ENCODE peak calls at places on chromosomes 6 and 20, in four cellular contexts. A is K562, Q is HL-60, H is GM12878. C is an unnamed sample.

GRCh38 chr6:31246051-31246495 is 25.8 kb downstream of the HLA-C start:
- DNase-seq in Q (no peak), A (no peak), H (no peak), C (no peak)

GRCh38 chr6:34103321-34103720 is 42.6 kb downstream of the GRM4 start:
- DNase-seq in H (no peak), A (peak; percentile 55), Q (no peak), C (no peak)

GRCh38 chr6:6825986-6826901 is 237.7 kb downstream of the LY86 start:
- DNase-seq in H (peak; percentile 69), A (no peak), Q (no peak), C (peak; percentile 41)

GRCh38 chr6:63844287-63844686 is 208.7 kb downstream of the PHF3 start:
- DNase-seq in A (no peak), Q (no peak), H (no peak), C (no peak)

GRCh38 chr6:109791301-109791700 is 100.2 kb downstream of the FIG4 start:
- DNase-seq in Q (no peak), A (peak; percentile 16), H (no peak), C (no peak)

GRCh38 chr6:1925743-1926430 is 316.2 kb downstream of the FOXC1 start:
- DNase-seq in H (no peak), Q (no peak), A (no peak), C (no peak)

GRCh38 chr6:40718401-40718800 is 131.2 kb upstream of the LRFN2 start:
- DNase-seq in H (no peak), Q (no peak), A (no peak), C (no peak)

GRCh38 chr6:22325481-22325880 is 28.6 kb upstream of the PRL start:
- DNase-seq in H (no peak), Q (no peak), A (no peak), C (no peak)

GRCh38 chr20:49642808-49643207 is 70.9 kb downstream of the B4GALT5 start:
- DNase-seq in A (no peak), Q (no peak), H (no peak), C (no peak)

GRCh38 chr20:5445611-5446010 is 128.9 kb upstream of the PROKR2 start:
- DNase-seq in H (no peak), A (no peak), Q (no peak), C (no peak)

GRCh38 chr6:139801571-139802321 is 427.3 kb upstream of the CITED2 start:
- DNase-seq in Q (no peak), H (no peak), A (no peak), C (no peak)

GRCh38 chr6:112222111-112222726 is 32.1 kb downstream of the LAMA4 start:
- DNase-seq in Q (no peak), A (no peak), H (no peak), C (no peak)

GRCh38 chr6:120122401-120122800 is 772.8 kb upstream of the MAN1A1 start:
- DNase-seq in H (no peak), Q (no peak), A (no peak), C (no peak)

GRCh38 chr6:140670013-140670412 is 1295.6 kb upstream of the CITED2 start:
- DNase-seq in Q (no peak), H (no peak), A (no peak), C (no peak)

GRCh38 chr6:47076422-47077344 is 34.6 kb upstream of the ADGRF1 start:
- DNase-seq in Q (peak; percentile 11), H (no peak), A (no peak), C (no peak)

GRCh38 chr6:107361568-107362270 is 97.6 kb downstream of the PDSS2 start:
- DNase-seq in H (no peak), A (no peak), Q (no peak), C (no peak)

GRCh38 chr20:2136275-2136674 is 34.6 kb downstream of the STK35 start:
- DNase-seq in A (no peak), Q (no peak), H (no peak), C (no peak)

GRCh38 chr20:56360133-56360898 is 1.5 kb downstream of the FAM210B start:
- DNase-seq in H (no peak), A (no peak), Q (no peak), C (peak; percentile 21)

GRCh38 chr20:56361888-56362287 is 3.1 kb downstream of the FAM210B start:
- DNase-seq in A (no peak), Q (no peak), H (no peak), C (no peak)

GRCh38 chr20:56362833-56363413 is 4.1 kb downstream of the FAM210B start:
- DNase-seq in H (no peak), A (peak; percentile 93), Q (no peak), C (no peak)

GRCh38 chr20:56359212-56360132 is 698 bp downstream of the FAM210B start:
- DNase-seq in H (no peak), A (no peak), Q (no peak), C (peak; percentile 39)

GRCh38 chr20:56360899-56361199 is 2.1 kb downstream of the FAM210B start:
- DNase-seq in H (no peak), A (no peak), Q (no peak), C (no peak)
- TF ChIP-seq POLR2AphosphoS5 in H (no peak), A (no peak), Q (no peak), C (no peak)

DNA sequence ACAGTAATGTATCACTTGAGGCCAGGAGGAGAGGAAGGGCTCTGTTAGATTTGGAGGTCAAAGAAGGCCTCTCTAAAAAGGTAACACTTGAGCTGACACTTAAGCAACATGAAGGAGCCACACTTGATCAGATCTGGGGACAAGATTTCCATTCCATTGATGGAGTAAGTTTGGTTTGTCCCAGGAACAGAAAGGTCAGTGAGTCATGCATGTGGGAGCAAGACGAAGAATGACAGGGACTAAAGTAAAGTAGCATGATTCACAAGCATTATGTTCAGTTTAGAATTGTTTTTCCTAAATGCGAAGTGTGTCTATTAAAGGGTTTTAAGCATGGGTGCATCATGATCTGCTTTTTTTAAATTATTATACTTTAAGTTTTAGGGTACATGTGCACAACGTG is 47.4 kb downstream of the COL21A1 start:
- DNase-seq in Q (no peak), H (no peak), A (no peak), C (no peak)
- TF ChIP-seq SPI1 in Q (no peak), H (no peak), A (no peak), C (no peak)

GRCh38 chr20:35663813-35664543 is 722 bp downstream of the CPNE1 start:
- DNase-seq in Q (no peak), H (no peak), A (peak; percentile 64), C (peak; percentile 29)
- TF ChIP-seq POLR2AphosphoS5 in Q (no peak), H (peak; percentile 75), A (peak; percentile 46), C (peak; percentile 84)

DNA sequence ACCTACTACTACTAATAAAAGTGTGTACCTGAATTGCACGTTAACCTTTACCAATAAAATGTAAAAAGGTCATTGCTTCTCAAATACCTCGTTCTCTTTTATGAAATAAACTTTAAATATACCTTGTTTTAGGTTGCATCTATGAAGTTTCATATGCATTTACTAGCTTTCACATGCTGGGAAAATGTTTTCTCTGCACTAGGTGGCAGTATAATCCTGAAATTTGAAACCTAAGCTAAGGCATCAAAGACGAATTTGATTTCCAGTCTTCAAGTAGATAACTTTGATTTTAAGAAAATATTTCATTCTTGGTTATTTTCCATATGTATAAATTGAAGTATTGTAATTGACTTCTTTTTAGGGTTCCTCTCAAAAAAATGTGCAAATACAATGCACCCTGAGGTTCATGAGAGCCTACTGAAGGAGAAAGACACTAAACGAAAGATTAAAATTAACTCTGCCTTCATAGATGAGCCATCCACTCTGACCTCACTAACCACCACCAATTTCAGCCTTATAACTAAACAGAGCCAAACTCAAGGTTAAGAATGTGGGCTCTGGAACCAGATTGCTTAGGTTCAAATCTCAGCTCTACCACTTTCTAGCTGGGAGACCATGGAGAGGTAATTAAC is 7.3 kb upstream of the COL9A1 start:
- DNase-seq in A (no peak), Q (no peak), H (no peak), C (no peak)
- TF ChIP-seq SPI1 in A (no peak), Q (no peak), H (no peak), C (no peak)

GRCh38 chr20:63653041-63653973 is at the start of gene STMN3:
- DNase-seq in Q (peak; percentile 83), H (no peak), A (peak; percentile 87), C (peak; percentile 83)
- TF ChIP-seq POLR2AphosphoS5 in Q (peak; percentile 40), H (no peak), A (peak; percentile 58), C (no peak)

DNA sequence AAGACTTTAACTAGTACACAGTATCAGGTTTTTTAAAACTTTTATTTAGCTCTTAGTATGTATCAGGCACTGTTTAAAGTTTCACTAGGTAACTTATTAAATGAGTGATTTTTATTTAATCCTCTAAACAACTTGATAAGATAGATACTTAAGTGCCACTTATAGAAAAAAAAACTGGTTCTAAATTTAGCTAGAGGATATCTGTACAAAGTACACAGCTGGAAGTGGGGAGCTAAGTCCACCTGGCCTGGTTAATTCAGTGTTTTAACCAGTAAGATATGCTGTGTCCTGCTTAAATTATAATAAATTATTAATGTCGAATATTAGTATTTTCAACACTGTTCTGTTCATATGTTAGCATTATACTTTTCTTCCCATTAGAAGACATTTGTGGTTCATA is 37.5 kb downstream of the SYCP2 start:
- DNase-seq in Q (no peak), A (no peak), H (no peak), C (no peak)
- TF ChIP-seq SPI1 in Q (no peak), A (no peak), H (no peak), C (no peak)

GRCh38 chr6:121437861-121438651 is 2.6 kb downstream of the GJA1 start:
- DNase-seq in Q (no peak), H (no peak), A (no peak), C (no peak)
- TF ChIP-seq POLR2AphosphoS5 in Q (no peak), H (no peak), A (no peak), C (no peak)

GRCh38 chr6:84645563-84646266 is 118.7 kb downstream of the TBX18 start:
- DNase-seq in Q (no peak), H (no peak), A (no peak), C (no peak)
- TF ChIP-seq SPI1 in Q (no peak), H (no peak), A (no peak), C (no peak)

GRCh38 chr6:136889271-136890193 is 32.6 kb upstream of the SLC35D3 start:
- DNase-seq in Q (no peak), H (no peak), A (no peak), C (no peak)
- TF ChIP-seq POLR2AphosphoS5 in Q (no peak), H (no peak), A (no peak), C (no peak)